ENCODE peak calls at places on chromosomes 6 and 20, in five cellular contexts. One of them, this sample, is unnamed.

GRCh38 chr6:27761391-27761790 is 150.8 kb downstream of the OR2B2 start:
- DNase-seq in RWPE2: no peak
- DNase-seq in WERI-Rb-1: no peak
- DNase-seq in aorta: no peak
- DNase-seq in CD4-positive, alpha-beta T cell: no peak
- DNase-seq in this sample: no peak

GRCh38 chr20:19903168-19903676 is 113.9 kb upstream of the NAA20 start:
- DNase-seq in RWPE2: no peak
- DNase-seq in WERI-Rb-1: no peak
- DNase-seq in aorta: peak; percentile 69
- DNase-seq in CD4-positive, alpha-beta T cell: no peak
- DNase-seq in this sample: no peak

GRCh38 chr20:34512266-34512954 is 3.8 kb upstream of the DYNLRB1 start:
- DNase-seq in RWPE2: no peak
- DNase-seq in WERI-Rb-1: no peak
- DNase-seq in aorta: no peak
- DNase-seq in CD4-positive, alpha-beta T cell: no peak
- DNase-seq in this sample: no peak

GRCh38 chr6:5997420-5998093 is 9.2 kb downstream of the NRN1 start:
- DNase-seq in RWPE2: no peak
- DNase-seq in WERI-Rb-1: peak; percentile 60
- DNase-seq in aorta: peak; percentile 75
- DNase-seq in CD4-positive, alpha-beta T cell: no peak
- DNase-seq in this sample: no peak

GRCh38 chr6:29953706-29954105 is 11.4 kb downstream of the HLA-A start:
- DNase-seq in RWPE2: no peak
- DNase-seq in WERI-Rb-1: no peak
- DNase-seq in aorta: no peak
- DNase-seq in CD4-positive, alpha-beta T cell: no peak
- DNase-seq in this sample: no peak

GRCh38 chr6:75326557-75327258 is 42.1 kb upstream of the TMEM30A start:
- DNase-seq in RWPE2: no peak
- DNase-seq in WERI-Rb-1: no peak
- DNase-seq in aorta: no peak
- DNase-seq in CD4-positive, alpha-beta T cell: no peak
- DNase-seq in this sample: no peak

GRCh38 chr6:105045546-105045945 is 88.6 kb downstream of the LIN28B start:
- DNase-seq in RWPE2: no peak
- DNase-seq in WERI-Rb-1: no peak
- DNase-seq in aorta: no peak
- DNase-seq in CD4-positive, alpha-beta T cell: no peak
- DNase-seq in this sample: no peak

GRCh38 chr6:93423542-93423941 is 4.2 kb upstream of the EPHA7 start:
- DNase-seq in RWPE2: no peak
- DNase-seq in WERI-Rb-1: peak; percentile 77
- DNase-seq in aorta: no peak
- DNase-seq in CD4-positive, alpha-beta T cell: no peak
- DNase-seq in this sample: peak; percentile 11

GRCh38 chr6:150281767-150282166 is 87.0 kb upstream of the IYD start:
- DNase-seq in RWPE2: no peak
- DNase-seq in WERI-Rb-1: no peak
- DNase-seq in aorta: no peak
- DNase-seq in CD4-positive, alpha-beta T cell: no peak
- DNase-seq in this sample: no peak

GRCh38 chr6:125748534-125749111 is 809 bp upstream of the HEY2 start:
- DNase-seq in RWPE2: no peak
- DNase-seq in WERI-Rb-1: no peak
- DNase-seq in aorta: no peak
- DNase-seq in CD4-positive, alpha-beta T cell: no peak
- DNase-seq in this sample: no peak

DNA sequence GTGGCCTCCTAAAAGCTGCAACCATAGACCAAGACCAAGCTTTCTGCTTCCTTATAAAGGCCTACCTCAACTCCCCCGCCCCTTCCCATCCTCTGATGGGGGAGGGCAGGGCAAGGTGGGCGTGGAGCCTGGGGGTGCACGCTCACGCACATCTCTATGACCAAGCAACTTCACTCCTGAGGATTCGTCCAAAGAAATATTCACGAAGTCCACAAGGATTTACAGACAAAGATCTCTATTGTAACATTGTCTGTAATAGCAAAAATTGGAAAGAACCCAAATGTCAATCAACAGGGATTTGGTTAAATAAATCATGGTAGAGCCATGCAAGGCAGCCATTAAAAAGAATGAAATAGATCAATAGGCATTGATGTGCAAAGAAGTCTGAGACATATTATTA is 130.4 kb upstream of the AFDN start:
- DNase-seq in RWPE2: no peak
- DNase-seq in WERI-Rb-1: no peak
- DNase-seq in aorta: no peak
- DNase-seq in CD4-positive, alpha-beta T cell: no peak
- DNase-seq in this sample: no peak
- H3K9me3 ChIP-seq in RWPE2: no peaks in the 10 kb centered on the region
- H3K9me3 ChIP-seq in WERI-Rb-1: no peaks in the 10 kb centered on the region
- H3K9me3 ChIP-seq in aorta: no peaks in the 10 kb centered on the region
- H3K9me3 ChIP-seq in CD4-positive, alpha-beta T cell: no peaks in the 10 kb centered on the region
- H3K9me3 ChIP-seq in this sample: no peaks in the 10 kb centered on the region

GRCh38 chr20:45509091-45509490 is 6.3 kb downstream of the SPINT3 start:
- DNase-seq in RWPE2: no peak
- DNase-seq in WERI-Rb-1: no peak
- DNase-seq in aorta: no peak
- DNase-seq in CD4-positive, alpha-beta T cell: no peak
- DNase-seq in this sample: no peak

GRCh38 chr20:45506927-45507820 is 8.2 kb downstream of the SPINT3 start:
- DNase-seq in RWPE2: no peak
- DNase-seq in WERI-Rb-1: no peak
- DNase-seq in aorta: no peak
- DNase-seq in CD4-positive, alpha-beta T cell: no peak
- DNase-seq in this sample: no peak

GRCh38 chr20:45508068-45508886 is 7.1 kb downstream of the SPINT3 start:
- DNase-seq in RWPE2: no peak
- DNase-seq in WERI-Rb-1: no peak
- DNase-seq in aorta: no peak
- DNase-seq in CD4-positive, alpha-beta T cell: no peak
- DNase-seq in this sample: no peak

GRCh38 chr20:45503430-45503829 is 12.0 kb downstream of the SPINT3 start:
- DNase-seq in RWPE2: no peak
- DNase-seq in WERI-Rb-1: no peak
- DNase-seq in aorta: no peak
- DNase-seq in CD4-positive, alpha-beta T cell: no peak
- DNase-seq in this sample: no peak

GRCh38 chr20:45506398-45506797 is 9.0 kb downstream of the SPINT3 start:
- DNase-seq in RWPE2: no peak
- DNase-seq in WERI-Rb-1: no peak
- DNase-seq in aorta: no peak
- DNase-seq in CD4-positive, alpha-beta T cell: no peak
- DNase-seq in this sample: no peak
- H3K27me3 ChIP-seq in RWPE2: peaks cover 5% of the 10 kb centered on the region
- H3K27me3 ChIP-seq in WERI-Rb-1: no peaks in the 10 kb centered on the region
- H3K27me3 ChIP-seq in aorta: no peaks in the 10 kb centered on the region
- H3K27me3 ChIP-seq in CD4-positive, alpha-beta T cell: peaks cover 21% of the 10 kb centered on the region
- H3K27me3 ChIP-seq in this sample: peaks cover 30% of the 10 kb centered on the region

GRCh38 chr20:12159266-12159665 is 241.6 kb downstream of the BTBD3 start:
- DNase-seq in RWPE2: no peak
- DNase-seq in WERI-Rb-1: no peak
- DNase-seq in aorta: no peak
- DNase-seq in CD4-positive, alpha-beta T cell: no peak
- DNase-seq in this sample: no peak
- H3K9me3 ChIP-seq in RWPE2: no peaks in the 10 kb centered on the region
- H3K9me3 ChIP-seq in WERI-Rb-1: no peaks in the 10 kb centered on the region
- H3K9me3 ChIP-seq in aorta: no peaks in the 10 kb centered on the region
- H3K9me3 ChIP-seq in CD4-positive, alpha-beta T cell: no peaks in the 10 kb centered on the region
- H3K9me3 ChIP-seq in this sample: no peaks in the 10 kb centered on the region

GRCh38 chr20:63440366-63440955 is 32.0 kb downstream of the KCNQ2 start:
- DNase-seq in RWPE2: peak; percentile 86
- DNase-seq in WERI-Rb-1: no peak
- DNase-seq in aorta: no peak
- DNase-seq in CD4-positive, alpha-beta T cell: no peak
- DNase-seq in this sample: no peak
- H3K27me3 ChIP-seq in RWPE2: no peaks in the 10 kb centered on the region
- H3K27me3 ChIP-seq in WERI-Rb-1: no peaks in the 10 kb centered on the region
- H3K27me3 ChIP-seq in aorta: no peaks in the 10 kb centered on the region
- H3K27me3 ChIP-seq in CD4-positive, alpha-beta T cell: no peaks in the 10 kb centered on the region
- H3K27me3 ChIP-seq in this sample: peaks cover 13% of the 10 kb centered on the region

DNA sequence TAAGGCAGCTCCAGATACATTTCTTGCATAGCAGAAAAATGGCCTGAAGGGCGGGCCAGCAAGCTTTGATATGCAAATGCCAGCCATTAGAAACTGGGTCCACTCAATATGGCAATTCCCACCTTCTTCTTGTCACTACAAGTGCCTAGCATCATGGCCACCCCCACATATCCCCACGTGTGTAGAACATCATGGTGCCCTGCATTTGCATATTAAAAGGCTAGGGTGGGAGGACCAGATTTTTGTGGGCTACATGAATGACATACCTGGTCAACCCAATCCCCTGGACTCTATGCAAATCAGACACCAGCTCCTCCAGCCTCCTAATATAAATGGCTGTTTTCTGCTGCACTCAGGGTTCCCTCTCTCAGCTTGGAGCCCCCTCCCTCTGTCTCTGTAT is 31.7 kb downstream of the PLN start:
- DNase-seq in RWPE2: no peak
- DNase-seq in WERI-Rb-1: no peak
- DNase-seq in aorta: no peak
- DNase-seq in CD4-positive, alpha-beta T cell: no peak
- DNase-seq in this sample: no peak
- H3K9me3 ChIP-seq in RWPE2: peaks cover 13% of the 10 kb centered on the region
- H3K9me3 ChIP-seq in WERI-Rb-1: peaks cover 9% of the 10 kb centered on the region
- H3K9me3 ChIP-seq in aorta: peaks cover 1% of the 10 kb centered on the region
- H3K9me3 ChIP-seq in CD4-positive, alpha-beta T cell: peaks cover 57% of the 10 kb centered on the region
- H3K9me3 ChIP-seq in this sample: peaks cover 52% of the 10 kb centered on the region

DNA sequence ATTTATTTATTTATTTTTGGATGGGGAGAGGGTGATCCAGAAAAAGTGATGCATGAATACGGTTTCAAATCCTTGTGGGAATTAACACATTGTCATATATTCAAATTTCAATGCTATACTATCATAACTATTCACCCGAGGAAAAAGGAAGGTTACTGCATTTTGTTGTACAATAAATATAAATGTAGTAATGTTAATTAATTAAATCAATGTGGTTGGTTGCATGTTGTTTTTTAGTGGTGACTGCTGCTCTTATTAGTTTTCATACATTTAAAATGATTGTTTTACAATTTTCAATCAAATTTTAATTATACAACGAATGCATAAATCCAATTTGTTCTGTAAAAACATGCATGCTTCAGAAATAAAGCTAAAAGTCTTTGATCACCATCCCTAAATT is 180.5 kb downstream of the ZFP64 start:
- DNase-seq in RWPE2: no peak
- DNase-seq in WERI-Rb-1: no peak
- DNase-seq in aorta: no peak
- DNase-seq in CD4-positive, alpha-beta T cell: no peak
- DNase-seq in this sample: no peak
- H3K27me3 ChIP-seq in RWPE2: no peaks in the 10 kb centered on the region
- H3K27me3 ChIP-seq in WERI-Rb-1: no peaks in the 10 kb centered on the region
- H3K27me3 ChIP-seq in aorta: no peaks in the 10 kb centered on the region
- H3K27me3 ChIP-seq in CD4-positive, alpha-beta T cell: no peaks in the 10 kb centered on the region
- H3K27me3 ChIP-seq in this sample: peaks cover 17% of the 10 kb centered on the region

GRCh38 chr20:21430031-21430430 is 32.7 kb upstream of the NKX2-4 start:
- DNase-seq in RWPE2: no peak
- DNase-seq in WERI-Rb-1: no peak
- DNase-seq in aorta: no peak
- DNase-seq in CD4-positive, alpha-beta T cell: no peak
- DNase-seq in this sample: no peak

GRCh38 chr20:21421601-21422236 is 24.4 kb upstream of the NKX2-4 start:
- DNase-seq in RWPE2: no peak
- DNase-seq in WERI-Rb-1: no peak
- DNase-seq in aorta: no peak
- DNase-seq in CD4-positive, alpha-beta T cell: no peak
- DNase-seq in this sample: no peak

GRCh38 chr20:21424846-21425245 is 27.5 kb upstream of the NKX2-4 start:
- DNase-seq in RWPE2: no peak
- DNase-seq in WERI-Rb-1: peak; percentile 6
- DNase-seq in aorta: no peak
- DNase-seq in CD4-positive, alpha-beta T cell: no peak
- DNase-seq in this sample: no peak
- H3K9me3 ChIP-seq in RWPE2: no peaks in the 10 kb centered on the region
- H3K9me3 ChIP-seq in WERI-Rb-1: peaks cover 20% of the 10 kb centered on the region
- H3K9me3 ChIP-seq in aorta: peaks cover 9% of the 10 kb centered on the region
- H3K9me3 ChIP-seq in CD4-positive, alpha-beta T cell: peaks cover 45% of the 10 kb centered on the region
- H3K9me3 ChIP-seq in this sample: peaks cover 69% of the 10 kb centered on the region

GRCh38 chr20:38730167-38730988 is 6.1 kb downstream of the SLC32A1 start:
- DNase-seq in RWPE2: peak; percentile 86
- DNase-seq in WERI-Rb-1: peak; percentile 7
- DNase-seq in aorta: no peak
- DNase-seq in CD4-positive, alpha-beta T cell: no peak
- DNase-seq in this sample: no peak
- H3K27me3 ChIP-seq in RWPE2: peaks cover 100% of the 10 kb centered on the region
- H3K27me3 ChIP-seq in WERI-Rb-1: peaks cover 89% of the 10 kb centered on the region
- H3K27me3 ChIP-seq in aorta: no peaks in the 10 kb centered on the region
- H3K27me3 ChIP-seq in CD4-positive, alpha-beta T cell: peaks cover 93% of the 10 kb centered on the region
- H3K27me3 ChIP-seq in this sample: peaks cover 100% of the 10 kb centered on the region

This sample was measured in left ventricle myocardium inferior.